ENCODE peak calls at places on chromosome 11, in seven cellular contexts. M is CD8-positive, alpha-beta T cell; N is right cardiac atrium; A is mucosa of descending colon; B is heart left ventricle; W is CD4-positive, CD25-positive, alpha-beta regulatory T cell; S is kidney. U is an unnamed sample. For H3K9me3, the result is how much of the 10 kb centered on the place peaks cover.

GRCh38 chr11:116832350-116833290 is 2.9 kb downstream of the APOC3 start:
- DNase-seq in M (no peak), N (peak), A (no peak), B (no peak), W (no peak), S (no peak), U (no peak)

GRCh38 chr11:92663539-92663938 is 305.9 kb upstream of the MTNR1B start:
- DNase-seq in M (no peak), N (no peak), A (no peak), B (no peak), W (no peak), S (no peak), U (no peak)

GRCh38 chr11:8018742-8019631 is 31.9 kb downstream of the EIF3F start:
- DNase-seq in M (peak), N (peak), A (peak), B (peak), W (peak), S (peak), U (peak)

GRCh38 chr11:115612331-115612730 is 108.1 kb upstream of the CADM1 start:
- DNase-seq in M (no peak), N (no peak), A (no peak), B (no peak), W (no peak), S (no peak), U (no peak)

GRCh38 chr11:44555031-44555800 is 10.2 kb upstream of the CD82 start:
- DNase-seq in M (no peak), N (no peak), A (no peak), B (no peak), W (no peak), S (no peak), U (no peak)

GRCh38 chr11:131099746-131100145 is 183.5 kb upstream of the SNX19 start:
- DNase-seq in M (no peak), N (no peak), A (no peak), B (no peak), W (no peak), S (no peak), U (no peak)

GRCh38 chr11:10514210-10514609 is 26.8 kb downstream of the RNF141 start:
- DNase-seq in M (no peak), N (no peak), A (no peak), B (no peak), W (no peak), S (no peak), U (no peak)

GRCh38 chr11:117677729-117678310 is 119.2 kb downstream of the DSCAML1 start:
- DNase-seq in M (no peak), N (no peak), A (no peak), B (no peak), W (no peak), S (no peak), U (no peak)

GRCh38 chr11:128970598-128971190 is 28.0 kb upstream of the TP53AIP1 start:
- DNase-seq in M (no peak), N (no peak), A (no peak), B (no peak), W (peak), S (no peak), U (no peak)

DNA sequence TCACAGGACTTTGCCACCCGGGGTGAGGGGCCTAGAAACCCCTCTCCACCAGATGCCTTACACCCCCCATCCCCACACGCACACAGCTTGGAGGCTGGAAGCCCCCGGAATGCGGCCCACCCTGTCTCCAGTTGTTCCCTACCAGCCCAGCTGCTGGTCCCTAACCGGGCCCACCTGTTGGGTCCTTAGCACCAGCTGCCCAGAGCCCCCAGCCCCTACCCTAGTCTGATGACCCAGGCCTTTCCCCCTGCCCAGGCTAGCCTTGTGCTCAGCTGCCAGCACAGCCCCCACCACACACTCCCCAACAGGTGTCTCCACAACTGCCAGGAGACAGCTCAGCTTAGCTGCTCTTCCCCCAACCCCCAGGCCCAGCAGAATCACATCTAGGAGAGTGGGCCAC is 67.1 kb downstream of the CDKN1C start:
- DNase-seq in M (no peak), N (peak), A (peak), B (peak), W (no peak), S (peak), U (no peak)
- H3K9me3 ChIP-seq in M (under half), N (under half), A (under half), B (under half), W (under half), S (under half), U (under half)

GRCh38 chr11:106520146-106520912 is 442.9 kb downstream of the AASDHPPT start:
- DNase-seq in M (no peak), N (no peak), A (no peak), B (no peak), W (no peak), S (no peak), U (no peak)
- H3K9me3 ChIP-seq in M (under half), N (under half), A (under half), B (under half), W (under half), S (under half), U (under half)

DNA sequence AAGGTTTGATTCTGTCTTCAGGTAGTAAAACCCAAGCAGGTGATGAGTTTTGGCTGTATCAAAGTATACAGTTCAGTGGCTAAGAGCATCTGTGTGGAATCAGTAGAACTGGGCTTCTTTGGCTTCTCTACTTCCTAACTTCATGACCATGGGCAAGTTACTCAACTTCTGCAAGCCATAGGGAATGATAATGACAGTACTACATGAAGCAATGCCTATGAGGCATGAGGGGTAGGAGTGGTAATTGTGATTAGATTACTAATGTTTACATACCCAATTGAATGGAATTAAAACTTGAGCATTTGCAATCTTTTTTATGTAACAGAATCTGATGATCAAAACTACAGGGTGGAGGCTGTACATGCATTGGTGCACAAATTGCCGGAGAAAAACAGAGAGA is 164.3 kb downstream of the PGR start:
- DNase-seq in M (no peak), N (no peak), A (no peak), B (no peak), W (no peak), S (no peak), U (no peak)
- H3K9me3 ChIP-seq in M (under half), N (under half), A (under half), B (under half), W (under half), S (under half), U (under half)

GRCh38 chr11:17371614-17372013 is 16.8 kb downstream of the KCNJ11 start:
- DNase-seq in M (no peak), N (no peak), A (no peak), B (no peak), W (no peak), S (no peak), U (no peak)
- H3K9me3 ChIP-seq in M (under half), N (under half), A (half or more), B (half or more), W (under half), S (under half), U (under half)